ENCODE peak calls at places on chromosomes 3 and 15, in eight cellular contexts. P is amniotic stem cell; J is stimulated activated CD4-positive, alpha-beta T cell treated with anti-CD3 and anti-CD28 coated beads, Interleukin-1b, Interleukin-23, amount 100 ng/mL, for 24 hours; X is SK-MEL-5; R is activated CD4-positive, alpha-beta T cell treated with anti-CD3 and anti-CD28 coated beads, Interleukin-2, amount 10 ng/mL, durations not matched to agents 7 days and 5 days; G is T47D; Z is HuH-7; Q is colonic mucosa. D is an unnamed sample.

GRCh38 chr3:57048052-57048671 is 12.3 kb upstream of the SPATA12 start:
- DNase-seq in P (no peak), J (no peak), X (peak), R (no peak), G (no peak), Z (no peak), Q (peak), D (no peak)

GRCh38 chr15:67192185-67192584 is 62.3 kb downstream of the AAGAB start:
- DNase-seq in P (no peak), J (no peak), X (no peak), R (no peak), G (no peak), Z (no peak), Q (no peak), D (no peak)

GRCh38 chr3:144229237-144229830 is 257.7 kb downstream of the DIPK2A start:
- DNase-seq in P (no peak), J (no peak), X (no peak), R (no peak), G (no peak), Z (no peak), Q (no peak), D (no peak)

GRCh38 chr3:129651316-129652202 is 45.1 kb upstream of the PLXND1 start:
- DNase-seq in P (no peak), J (no peak), X (peak), R (no peak), G (no peak), Z (no peak), Q (no peak), D (peak)

GRCh38 chr3:151404316-151404715 is 19.8 kb upstream of the P2RY12 start:
- DNase-seq in P (no peak), J (no peak), X (no peak), R (no peak), G (no peak), Z (no peak), Q (no peak), D (no peak)

GRCh38 chr3:31777092-31777491 is 204.0 kb downstream of the OSBPL10 start:
- DNase-seq in P (no peak), J (no peak), X (no peak), R (no peak), G (no peak), Z (no peak), Q (no peak), D (no peak)

GRCh38 chr15:49809894-49810594 is 189.2 kb downstream of the DTWD1 start:
- DNase-seq in P (no peak), J (no peak), X (no peak), R (no peak), G (no peak), Z (no peak), Q (no peak), D (no peak)

GRCh38 chr15:31342781-31343626 is 16.4 kb downstream of the KLF13 start:
- DNase-seq in P (no peak), J (no peak), X (no peak), R (no peak), G (no peak), Z (no peak), Q (no peak), D (no peak)

GRCh38 chr3:3368336-3368735 is 188.8 kb upstream of the CRBN start:
- DNase-seq in P (no peak), J (no peak), X (no peak), R (no peak), G (no peak), Z (no peak), Q (no peak), D (no peak)

GRCh38 chr15:93152264-93152884 is 63.4 kb upstream of the RGMA start:
- DNase-seq in P (no peak), J (no peak), X (no peak), R (peak), G (no peak), Z (no peak), Q (peak), D (no peak)

GRCh38 chr15:35293353-35294130 is 208.4 kb upstream of the NANOGP8 start:
- DNase-seq in P (no peak), J (no peak), X (peak), R (no peak), G (no peak), Z (peak), Q (no peak), D (no peak)

GRCh38 chr3:44920081-44920480 is 45.7 kb downstream of the TGM4 start:
- DNase-seq in P (no peak), J (no peak), X (peak), R (no peak), G (no peak), Z (no peak), Q (no peak), D (no peak)

GRCh38 chr3:15768421-15769255 is 29.1 kb downstream of the ANKRD28 start:
- DNase-seq in P (peak), J (no peak), X (peak), R (no peak), G (no peak), Z (peak), Q (no peak), D (peak)

GRCh38 chr3:182215881-182216280 is 504.2 kb downstream of the SOX2 start:
- DNase-seq in P (no peak), J (no peak), X (no peak), R (no peak), G (no peak), Z (no peak), Q (no peak), D (no peak)

GRCh38 chr15:57751177-57751800 is 44.8 kb downstream of the POLR2M start:
- DNase-seq in P (no peak), J (no peak), X (peak), R (no peak), G (peak), Z (no peak), Q (no peak), D (no peak)

GRCh38 chr3:189588061-189588817 is 43.0 kb upstream of the TP63 start:
- DNase-seq in P (peak), J (no peak), X (no peak), R (no peak), G (no peak), Z (no peak), Q (no peak), D (peak)

GRCh38 chr3:24290596-24290995 is 204.1 kb downstream of the THRB start:
- DNase-seq in P (no peak), J (no peak), X (no peak), R (no peak), G (no peak), Z (no peak), Q (no peak), D (no peak)

GRCh38 chr3:27360113-27361078 is 8.8 kb downstream of the NEK10 start:
- DNase-seq in P (no peak), J (no peak), X (no peak), R (no peak), G (no peak), Z (peak), Q (peak), D (no peak)

GRCh38 chr3:186979837-186980236 is 49.5 kb downstream of the ST6GAL1 start:
- DNase-seq in P (no peak), J (no peak), X (no peak), R (no peak), G (no peak), Z (no peak), Q (no peak), D (no peak)

GRCh38 chr15:64163662-64164362 is 990 bp upstream of the PPIB start:
- DNase-seq in P (no peak), J (no peak), X (peak), R (peak), G (no peak), Z (no peak), Q (peak), D (no peak)

GRCh38 chr3:56133423-56133822 is 334.8 kb downstream of the ERC2 start:
- DNase-seq in P (peak), J (no peak), X (no peak), R (no peak), G (no peak), Z (no peak), Q (no peak), D (no peak)

GRCh38 chr15:78448441-78449219 is 10.6 kb downstream of the IREB2 start:
- DNase-seq in P (no peak), J (no peak), X (no peak), R (no peak), G (no peak), Z (no peak), Q (no peak), D (no peak)

GRCh38 chr15:92617197-92618037 is 38.2 kb downstream of the FAM174B start:
- DNase-seq in P (no peak), J (no peak), X (no peak), R (no peak), G (no peak), Z (peak), Q (peak), D (no peak)

GRCh38 chr3:198071602-198072285 is 111.7 kb downstream of the LMLN start:
- DNase-seq in P (no peak), J (no peak), X (peak), R (peak), G (no peak), Z (no peak), Q (no peak), D (no peak)

GRCh38 chr3:24088782-24089181 is 143.7 kb downstream of the NR1D2 start:
- DNase-seq in P (no peak), J (no peak), X (peak), R (no peak), G (peak), Z (peak), Q (no peak), D (no peak)

GRCh38 chr3:128824132-128824850 is 55.1 kb upstream of the ACAD9 start:
- DNase-seq in P (no peak), J (no peak), X (no peak), R (no peak), G (no peak), Z (no peak), Q (no peak), D (no peak)

GRCh38 chr3:50375200-50375931 is 16.0 kb upstream of the TMEM115 start:
- DNase-seq in P (no peak), J (no peak), X (no peak), R (no peak), G (no peak), Z (no peak), Q (no peak), D (no peak)

GRCh38 chr3:127700406-127700805 is 27.7 kb downstream of the ABTB1 start:
- DNase-seq in P (no peak), J (no peak), X (no peak), R (no peak), G (no peak), Z (no peak), Q (no peak), D (no peak)

GRCh38 chr3:192675958-192676649 is 51.2 kb downstream of the FGF12 start:
- DNase-seq in P (no peak), J (no peak), X (no peak), R (no peak), G (no peak), Z (no peak), Q (no peak), D (no peak)

GRCh38 chr3:159237221-159237620 is 435.4 kb downstream of the MFSD1 start:
- DNase-seq in P (no peak), J (no peak), X (no peak), R (no peak), G (no peak), Z (no peak), Q (no peak), D (no peak)

GRCh38 chr3:146203761-146204160 is 42.8 kb upstream of the PLOD2 start:
- DNase-seq in P (no peak), J (no peak), X (no peak), R (no peak), G (no peak), Z (no peak), Q (no peak), D (no peak)

GRCh38 chr3:111314146-111314873 is 227.7 kb upstream of the CD96 start:
- DNase-seq in P (no peak), J (no peak), X (no peak), R (no peak), G (no peak), Z (no peak), Q (no peak), D (no peak)

GRCh38 chr15:92603743-92604470 is 51.7 kb downstream of the FAM174B start:
- DNase-seq in P (no peak), J (no peak), X (no peak), R (no peak), G (no peak), Z (no peak), Q (no peak), D (no peak)

GRCh38 chr15:77983091-77983707 is 94.3 kb downstream of the TBC1D2B start:
- DNase-seq in P (no peak), J (no peak), X (no peak), R (no peak), G (no peak), Z (no peak), Q (no peak), D (no peak)

GRCh38 chr3:23489338-23490158 is 286.4 kb downstream of the UBE2E2 start:
- DNase-seq in P (no peak), J (no peak), X (no peak), R (no peak), G (no peak), Z (no peak), Q (no peak), D (no peak)

GRCh38 chr3:175748087-175748732 is 889.1 kb downstream of the NAALADL2 start:
- DNase-seq in P (no peak), J (no peak), X (no peak), R (no peak), G (no peak), Z (no peak), Q (no peak), D (no peak)

GRCh38 chr15:98727115-98728040 is 79.0 kb downstream of the IGF1R start:
- DNase-seq in P (peak), J (no peak), X (peak), R (no peak), G (peak), Z (peak), Q (peak), D (no peak)